ENCODE peak calls at places on chromosomes 1 and 21, in five cellular contexts. P is brain microvascular endothelial cell, A is colonic mucosa, V is PC-9, Q is thoracic aorta. U is an unnamed sample.

GRCh38 chr1:59029366-59029765 is 245.5 kb upstream of the JUN start:
- DNase-seq in P (no peak), A (no peak), V (no peak), Q (no peak), U (no peak)

GRCh38 chr1:232622981-232623380 is 7.0 kb downstream of the SIPA1L2 start:
- DNase-seq in P (no peak), A (peak; percentile 74), V (no peak), Q (no peak), U (no peak)

GRCh38 chr1:59738591-59739015 is 76.1 kb upstream of the HOOK1 start:
- DNase-seq in P (peak; percentile 49), A (no peak), V (peak; percentile 40), Q (no peak), U (no peak)

GRCh38 chr1:176164014-176164678 is 42.9 kb downstream of the COP1 start:
- DNase-seq in P (no peak), A (no peak), V (no peak), Q (no peak), U (no peak)

GRCh38 chr1:221274373-221274772 is 395.1 kb downstream of the HLX start:
- DNase-seq in P (no peak), A (no peak), V (no peak), Q (no peak), U (no peak)

GRCh38 chr21:20999567-21000169 is 1.5 kb downstream of the NCAM2 start:
- DNase-seq in P (peak; percentile 27), A (peak; percentile 44), V (no peak), Q (no peak), U (no peak)

GRCh38 chr1:16718908-16719533 is 21.3 kb upstream of the RNU1-4 start:
- DNase-seq in P (no peak), A (peak; percentile 18), V (no peak), Q (no peak), U (no peak)

GRCh38 chr1:10796029-10796944 is at the start of gene CASZ1:
- DNase-seq in P (peak; percentile 71), A (peak; percentile 87), V (peak; percentile 67), Q (peak; percentile 13), U (peak; percentile 61)

GRCh38 chr1:239184581-239185244 is 201.7 kb upstream of the CHRM3 start:
- DNase-seq in P (no peak), A (no peak), V (no peak), Q (no peak), U (no peak)

GRCh38 chr1:165144757-165145397 is 211.6 kb downstream of the LMX1A start:
- DNase-seq in P (peak; percentile 57), A (peak; percentile 49), V (no peak), Q (no peak), U (no peak)

GRCh38 chr1:212045981-212046380 is 10.4 kb downstream of the DTL start:
- DNase-seq in P (no peak), A (no peak), V (no peak), Q (no peak), U (no peak)

GRCh38 chr1:221289103-221289502 is 409.9 kb downstream of the HLX start:
- DNase-seq in P (no peak), A (no peak), V (no peak), Q (no peak), U (no peak)

GRCh38 chr1:181043025-181043880 is 9.5 kb downstream of the MR1 start:
- DNase-seq in P (no peak), A (peak; percentile 82), V (peak; percentile 73), Q (no peak), U (no peak)

GRCh38 chr1:27772071-27772470 is 948 bp upstream of the STX12 start:
- DNase-seq in P (no peak), A (no peak), V (no peak), Q (no peak), U (no peak)

GRCh38 chr1:231855966-231856365 is 229.4 kb downstream of the DISC1 start:
- DNase-seq in P (no peak), A (no peak), V (no peak), Q (no peak), U (no peak)

GRCh38 chr1:170530972-170531757 is 801 bp upstream of the GORAB start:
- DNase-seq in P (no peak), A (peak; percentile 39), V (no peak), Q (no peak), U (no peak)

GRCh38 chr1:1941211-1941841 is 22.2 kb upstream of the TMEM52 start:
- DNase-seq in P (no peak), A (no peak), V (no peak), Q (no peak), U (no peak)

GRCh38 chr1:16189003-16189402 is 23.4 kb downstream of the ARHGEF19 start:
- DNase-seq in P (no peak), A (peak; percentile 82), V (peak; percentile 87), Q (no peak), U (no peak)

GRCh38 chr21:43325968-43326367 is 101.0 kb downstream of the SIK1 start:
- DNase-seq in P (no peak), A (no peak), V (no peak), Q (no peak), U (no peak)

GRCh38 chr1:25991937-25992688 is 5.8 kb downstream of the PAFAH2 start:
- DNase-seq in P (no peak), A (no peak), V (no peak), Q (no peak), U (no peak)
- H3K27ac ChIP-seq in P (no peak overlapping the region), A (no peak overlapping the region), V (no peak overlapping the region), Q (no peak overlapping the region), U (no peak overlapping the region)

DNA sequence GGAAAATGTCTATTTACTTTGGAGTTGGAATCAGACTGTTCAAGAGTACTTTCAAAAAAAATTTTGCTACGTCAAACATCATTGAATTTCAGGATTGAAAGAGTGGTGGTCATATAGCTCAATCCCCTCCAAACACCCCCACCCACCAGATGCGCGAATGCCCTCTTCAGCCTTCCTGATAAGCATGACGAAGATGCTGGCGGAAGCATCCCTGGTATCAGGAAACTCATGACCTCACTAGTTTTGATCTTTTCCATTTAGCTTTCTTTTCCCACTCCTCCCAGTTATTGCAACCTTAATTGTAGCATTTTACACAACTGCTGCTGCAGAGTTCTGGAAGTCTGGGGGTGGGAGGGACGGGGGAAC is 104.4 kb downstream of the LEPR start:
- DNase-seq in P (no peak), A (no peak), V (no peak), Q (no peak), U (no peak)
- H3K27ac ChIP-seq in P (no peak overlapping the region), A (no peak overlapping the region), V (no peak overlapping the region), Q (no peak overlapping the region), U (no peak overlapping the region)

GRCh38 chr1:67570473-67571143 is 114.4 kb upstream of the GADD45A start:
- DNase-seq in P (peak; percentile 92), A (no peak), V (peak; percentile 99), Q (no peak), U (peak; percentile 98)

GRCh38 chr1:67572217-67572593 is 112.8 kb upstream of the GADD45A start:
- DNase-seq in P (no peak), A (no peak), V (peak; percentile 49), Q (no peak), U (no peak)

GRCh38 chr1:67572594-67573221 is 112.3 kb upstream of the GADD45A start:
- DNase-seq in P (no peak), A (peak; percentile 84), V (peak; percentile 91), Q (no peak), U (peak; percentile 98)

GRCh38 chr1:67573481-67573880 is 111.5 kb upstream of the GADD45A start:
- DNase-seq in P (no peak), A (no peak), V (no peak), Q (no peak), U (no peak)

GRCh38 chr1:67571406-67571805 is 113.6 kb upstream of the GADD45A start:
- DNase-seq in P (no peak), A (no peak), V (no peak), Q (no peak), U (no peak)
- H3K27ac ChIP-seq in P (no peak overlapping the region), A (no peak overlapping the region), V (peak overlapping the region; percentile 94), Q (no peak overlapping the region), U (peak overlapping the region; percentile 97)

DNA sequence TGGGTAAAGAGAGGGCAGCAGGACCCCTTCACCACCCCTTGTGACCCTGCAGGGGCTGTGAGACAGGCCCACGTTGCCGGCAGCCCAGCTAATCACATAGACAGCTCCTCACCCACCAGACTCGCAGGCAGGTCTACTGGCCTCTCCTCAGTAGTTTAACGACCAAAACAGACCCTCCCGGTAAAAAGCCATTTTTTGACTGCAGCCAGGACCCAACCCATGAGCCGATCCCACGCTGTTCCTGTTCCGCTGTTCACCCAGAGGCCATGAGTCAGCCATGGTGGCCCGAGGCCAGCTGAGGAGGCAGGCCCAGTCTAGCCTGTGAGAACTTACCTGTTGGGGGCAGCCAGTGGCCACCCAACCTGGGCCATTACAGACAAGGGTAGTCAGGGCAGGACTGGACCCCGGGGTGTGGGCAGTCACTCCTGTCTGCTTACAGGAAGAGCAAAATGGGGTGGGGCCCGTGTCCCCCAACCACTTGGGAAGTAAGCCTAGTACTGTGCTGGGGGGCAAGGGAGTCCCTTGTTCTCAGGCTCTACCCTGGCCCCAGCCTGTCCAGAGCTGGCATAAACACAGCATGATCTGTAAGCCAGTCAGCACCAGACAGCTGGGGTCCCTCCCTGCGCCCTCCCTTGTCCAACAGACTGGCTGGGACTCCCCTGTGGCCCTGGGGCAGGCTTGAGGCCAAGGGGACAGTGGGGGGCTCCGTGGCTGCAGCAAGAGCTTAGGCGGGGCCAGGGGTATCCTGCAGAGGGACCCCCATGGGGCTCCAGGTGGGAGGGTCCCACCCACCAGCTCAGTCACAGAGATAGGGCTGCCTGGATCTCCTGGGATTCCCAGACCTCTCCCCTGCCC is 61.9 kb downstream of the WNT9A start:
- DNase-seq in P (peak; percentile 45), A (peak; percentile 46), V (peak; percentile 67), Q (no peak), U (peak; percentile 50)
- H3K27ac ChIP-seq in P (no peak overlapping the region), A (no peak overlapping the region), V (no peak overlapping the region), Q (no peak overlapping the region), U (peak overlapping the region; percentile 26)

DNA sequence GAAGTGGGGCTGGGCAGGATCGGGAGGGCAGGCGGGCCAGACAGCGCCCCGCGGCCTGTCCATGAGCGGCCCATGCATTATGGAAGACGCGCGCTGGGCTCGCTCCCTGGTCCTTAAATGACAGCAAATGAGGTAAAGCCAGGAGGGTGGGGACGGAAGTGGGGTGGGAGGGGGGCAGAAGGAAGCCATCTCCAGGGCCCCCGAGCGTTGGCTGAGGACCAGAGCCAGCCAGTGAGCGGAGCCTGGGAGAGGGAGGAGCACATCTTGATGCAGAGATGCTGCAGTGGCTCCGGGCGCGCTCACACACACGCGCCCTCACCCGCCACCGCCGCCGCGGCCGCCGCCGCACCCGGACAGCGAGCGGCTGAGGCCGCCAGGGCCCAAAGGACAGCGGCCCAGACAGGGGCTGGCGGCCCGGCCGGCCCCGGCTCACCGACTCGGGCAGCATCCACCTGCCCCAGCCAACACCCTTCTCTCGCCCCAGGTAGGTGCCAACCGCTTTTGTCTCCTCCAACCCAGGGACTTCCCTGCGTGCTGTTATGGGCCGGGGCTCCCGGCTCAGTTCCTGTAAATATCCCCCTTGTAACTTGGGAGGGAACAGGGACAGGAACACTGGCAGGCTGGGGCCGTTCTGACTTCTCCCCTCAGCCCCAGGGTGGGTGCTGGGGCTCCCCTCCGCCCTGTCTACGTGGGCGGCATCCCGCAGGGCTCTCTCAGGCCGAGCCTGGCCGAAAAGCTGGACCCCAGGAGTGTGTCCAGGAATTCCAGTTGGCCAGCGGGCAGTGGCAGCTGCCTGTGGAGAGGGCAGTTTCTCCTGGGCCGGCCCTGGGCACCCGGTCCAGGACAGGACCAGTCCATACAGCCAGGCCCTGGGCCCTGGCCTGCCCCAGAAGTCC is at the start of gene CNTN2:
- DNase-seq in P (no peak), A (no peak), V (no peak), Q (no peak), U (no peak)
- H3K27ac ChIP-seq in P (no peak within 1 kb of the TSS), A (no peak within 1 kb of the TSS), V (no peak within 1 kb of the TSS), Q (no peak within 1 kb of the TSS), U (no peak within 1 kb of the TSS)